ENCODE peak calls at places on chromosome 1, in six cellular contexts. One of them, this sample, is unnamed.

GRCh38 chr1:182786223-182787001 is 3.2 kb upstream of the NPL start:
- DNase-seq in ovary: peak
- DNase-seq in GM20000: peak
- DNase-seq in astrocyte of the cerebellum: peak
- DNase-seq in iris pigment epithelial cell: peak
- DNase-seq in activated gamma-delta T cell treated with anti-CD3 and anti-CD28 coated beads, Interleukin-2, amount 50 U/mL, for 16 hours: no peak
- DNase-seq in this sample: peak

GRCh38 chr1:163307479-163308171 is 14.1 kb upstream of the NUF2 start:
- DNase-seq in ovary: no peak
- DNase-seq in GM20000: no peak
- DNase-seq in astrocyte of the cerebellum: peak
- DNase-seq in iris pigment epithelial cell: peak
- DNase-seq in activated gamma-delta T cell treated with anti-CD3 and anti-CD28 coated beads, Interleukin-2, amount 50 U/mL, for 16 hours: no peak
- DNase-seq in this sample: peak

GRCh38 chr1:115978292-115978941 is 2.1 kb downstream of the SLC22A15 start:
- DNase-seq in ovary: no peak
- DNase-seq in GM20000: no peak
- DNase-seq in astrocyte of the cerebellum: no peak
- DNase-seq in iris pigment epithelial cell: no peak
- DNase-seq in activated gamma-delta T cell treated with anti-CD3 and anti-CD28 coated beads, Interleukin-2, amount 50 U/mL, for 16 hours: no peak
- DNase-seq in this sample: no peak

GRCh38 chr1:40717960-40718359 is 26.5 kb downstream of the NFYC start:
- DNase-seq in ovary: no peak
- DNase-seq in GM20000: no peak
- DNase-seq in astrocyte of the cerebellum: peak
- DNase-seq in iris pigment epithelial cell: no peak
- DNase-seq in activated gamma-delta T cell treated with anti-CD3 and anti-CD28 coated beads, Interleukin-2, amount 50 U/mL, for 16 hours: no peak
- DNase-seq in this sample: peak

GRCh38 chr1:214326406-214326805 is 45.4 kb downstream of the SMYD2 start:
- DNase-seq in ovary: no peak
- DNase-seq in GM20000: no peak
- DNase-seq in astrocyte of the cerebellum: no peak
- DNase-seq in iris pigment epithelial cell: no peak
- DNase-seq in activated gamma-delta T cell treated with anti-CD3 and anti-CD28 coated beads, Interleukin-2, amount 50 U/mL, for 16 hours: no peak
- DNase-seq in this sample: no peak

GRCh38 chr1:78003882-78004718 is 639 bp upstream of the DNAJB4 start:
- DNase-seq in ovary: peak
- DNase-seq in GM20000: peak
- DNase-seq in astrocyte of the cerebellum: peak
- DNase-seq in iris pigment epithelial cell: peak
- DNase-seq in activated gamma-delta T cell treated with anti-CD3 and anti-CD28 coated beads, Interleukin-2, amount 50 U/mL, for 16 hours: peak
- DNase-seq in this sample: peak

GRCh38 chr1:113916974-113917373 is 11.8 kb downstream of the DCLRE1B start:
- DNase-seq in ovary: no peak
- DNase-seq in GM20000: no peak
- DNase-seq in astrocyte of the cerebellum: no peak
- DNase-seq in iris pigment epithelial cell: no peak
- DNase-seq in activated gamma-delta T cell treated with anti-CD3 and anti-CD28 coated beads, Interleukin-2, amount 50 U/mL, for 16 hours: no peak
- DNase-seq in this sample: no peak

GRCh38 chr1:229749992-229750391 is 123.9 kb downstream of the URB2 start:
- DNase-seq in ovary: no peak
- DNase-seq in GM20000: no peak
- DNase-seq in astrocyte of the cerebellum: no peak
- DNase-seq in iris pigment epithelial cell: no peak
- DNase-seq in activated gamma-delta T cell treated with anti-CD3 and anti-CD28 coated beads, Interleukin-2, amount 50 U/mL, for 16 hours: no peak
- DNase-seq in this sample: no peak

GRCh38 chr1:19418503-19418971 is 66.8 kb downstream of the CAPZB start:
- DNase-seq in ovary: no peak
- DNase-seq in GM20000: no peak
- DNase-seq in astrocyte of the cerebellum: no peak
- DNase-seq in iris pigment epithelial cell: peak
- DNase-seq in activated gamma-delta T cell treated with anti-CD3 and anti-CD28 coated beads, Interleukin-2, amount 50 U/mL, for 16 hours: no peak
- DNase-seq in this sample: peak

GRCh38 chr1:73765551-73766233 is 432.3 kb downstream of the LRRIQ3 start:
- DNase-seq in ovary: no peak
- DNase-seq in GM20000: no peak
- DNase-seq in astrocyte of the cerebellum: no peak
- DNase-seq in iris pigment epithelial cell: no peak
- DNase-seq in activated gamma-delta T cell treated with anti-CD3 and anti-CD28 coated beads, Interleukin-2, amount 50 U/mL, for 16 hours: no peak
- DNase-seq in this sample: no peak

GRCh38 chr1:111967067-111967690 is 22.3 kb downstream of the KCND3 start:
- DNase-seq in ovary: no peak
- DNase-seq in GM20000: no peak
- DNase-seq in astrocyte of the cerebellum: no peak
- DNase-seq in iris pigment epithelial cell: no peak
- DNase-seq in activated gamma-delta T cell treated with anti-CD3 and anti-CD28 coated beads, Interleukin-2, amount 50 U/mL, for 16 hours: no peak
- DNase-seq in this sample: no peak